ENCODE peak calls at places on chromosomes 12 and 14, in eight cellular contexts. One of them, this sample, is unnamed.

GRCh38 chr14:58747181-58747580 is 109.4 kb downstream of the DACT1 start:
- DNase-seq in ovary: no peak
- DNase-seq in IMR-90: peak
- DNase-seq in PC-9: peak
- DNase-seq in CD8-positive, alpha-beta T cell: no peak
- DNase-seq in AG04449: peak
- DNase-seq in CD4-positive, alpha-beta T cell: no peak
- DNase-seq in stomach: no peak
- DNase-seq in this sample: no peak

GRCh38 chr14:44960146-44960545 is 1.6 kb downstream of the KLHL28 start:
- DNase-seq in CD8-positive, alpha-beta T cell: no peak
- DNase-seq in CD4-positive, alpha-beta T cell: no peak
- DNase-seq in ovary: no peak
- DNase-seq in PC-9: no peak
- DNase-seq in IMR-90: no peak
- DNase-seq in AG04449: no peak
- DNase-seq in stomach: no peak
- DNase-seq in this sample: no peak

GRCh38 chr14:54597795-54598443 is 31.0 kb downstream of the SAMD4A start:
- DNase-seq in CD8-positive, alpha-beta T cell: no peak
- DNase-seq in stomach: no peak
- DNase-seq in ovary: no peak
- DNase-seq in IMR-90: peak
- DNase-seq in CD4-positive, alpha-beta T cell: no peak
- DNase-seq in AG04449: no peak
- DNase-seq in PC-9: no peak
- DNase-seq in this sample: no peak

GRCh38 chr12:46160081-46160980 is 108.5 kb downstream of the SLC38A1 start:
- DNase-seq in CD8-positive, alpha-beta T cell: no peak
- DNase-seq in ovary: no peak
- DNase-seq in PC-9: no peak
- DNase-seq in stomach: no peak
- DNase-seq in IMR-90: peak
- DNase-seq in AG04449: peak
- DNase-seq in CD4-positive, alpha-beta T cell: no peak
- DNase-seq in this sample: no peak

GRCh38 chr14:68974759-68975347 is 4.2 kb downstream of the ACTN1 start:
- DNase-seq in CD8-positive, alpha-beta T cell: no peak
- DNase-seq in CD4-positive, alpha-beta T cell: no peak
- DNase-seq in stomach: no peak
- DNase-seq in AG04449: no peak
- DNase-seq in PC-9: no peak
- DNase-seq in IMR-90: no peak
- DNase-seq in ovary: no peak
- DNase-seq in this sample: no peak

GRCh38 chr14:50871223-50871622 is 630 bp upstream of the ABHD12B start:
- DNase-seq in PC-9: no peak
- DNase-seq in CD8-positive, alpha-beta T cell: no peak
- DNase-seq in IMR-90: no peak
- DNase-seq in CD4-positive, alpha-beta T cell: no peak
- DNase-seq in AG04449: no peak
- DNase-seq in stomach: no peak
- DNase-seq in ovary: no peak
- DNase-seq in this sample: no peak

GRCh38 chr12:21776242-21776641 is 1.7 kb upstream of the KCNJ8 start:
- DNase-seq in PC-9: no peak
- DNase-seq in AG04449: no peak
- DNase-seq in CD8-positive, alpha-beta T cell: no peak
- DNase-seq in IMR-90: no peak
- DNase-seq in CD4-positive, alpha-beta T cell: no peak
- DNase-seq in stomach: no peak
- DNase-seq in ovary: no peak
- DNase-seq in this sample: no peak

GRCh38 chr12:56151672-56152131 is 685 bp upstream of the MYL6B start:
- DNase-seq in ovary: peak
- DNase-seq in stomach: peak
- DNase-seq in IMR-90: no peak
- DNase-seq in CD8-positive, alpha-beta T cell: peak
- DNase-seq in AG04449: no peak
- DNase-seq in CD4-positive, alpha-beta T cell: peak
- DNase-seq in PC-9: peak
- DNase-seq in this sample: peak

GRCh38 chr12:32698285-32698684 is 19.2 kb downstream of the DNM1L start:
- DNase-seq in AG04449: no peak
- DNase-seq in stomach: no peak
- DNase-seq in PC-9: no peak
- DNase-seq in IMR-90: no peak
- DNase-seq in CD8-positive, alpha-beta T cell: no peak
- DNase-seq in ovary: no peak
- DNase-seq in CD4-positive, alpha-beta T cell: no peak
- DNase-seq in this sample: no peak

GRCh38 chr14:66745078-66745477 is 237.1 kb downstream of the GPHN start:
- DNase-seq in ovary: no peak
- DNase-seq in stomach: no peak
- DNase-seq in CD4-positive, alpha-beta T cell: no peak
- DNase-seq in AG04449: no peak
- DNase-seq in IMR-90: no peak
- DNase-seq in PC-9: no peak
- DNase-seq in CD8-positive, alpha-beta T cell: no peak
- DNase-seq in this sample: no peak

GRCh38 chr14:51928568-51928967 is 60.8 kb upstream of the RTRAF start:
- DNase-seq in IMR-90: no peak
- DNase-seq in ovary: no peak
- DNase-seq in AG04449: no peak
- DNase-seq in stomach: no peak
- DNase-seq in PC-9: no peak
- DNase-seq in CD8-positive, alpha-beta T cell: no peak
- DNase-seq in CD4-positive, alpha-beta T cell: no peak
- DNase-seq in this sample: no peak

GRCh38 chr14:51924600-51924999 is 64.2 kb downstream of the GNG2 start:
- DNase-seq in ovary: no peak
- DNase-seq in IMR-90: no peak
- DNase-seq in CD4-positive, alpha-beta T cell: no peak
- DNase-seq in AG04449: no peak
- DNase-seq in PC-9: no peak
- DNase-seq in stomach: no peak
- DNase-seq in CD8-positive, alpha-beta T cell: no peak
- DNase-seq in this sample: no peak

GRCh38 chr14:51929156-51929555 is 60.2 kb upstream of the RTRAF start:
- DNase-seq in CD4-positive, alpha-beta T cell: no peak
- DNase-seq in PC-9: no peak
- DNase-seq in stomach: no peak
- DNase-seq in AG04449: peak
- DNase-seq in ovary: no peak
- DNase-seq in CD8-positive, alpha-beta T cell: no peak
- DNase-seq in IMR-90: peak
- DNase-seq in this sample: no peak

GRCh38 chr14:51925980-51926379 is 63.4 kb upstream of the RTRAF start:
- DNase-seq in stomach: no peak
- DNase-seq in CD4-positive, alpha-beta T cell: no peak
- DNase-seq in ovary: no peak
- DNase-seq in AG04449: no peak
- DNase-seq in CD8-positive, alpha-beta T cell: no peak
- DNase-seq in PC-9: no peak
- DNase-seq in IMR-90: no peak
- DNase-seq in this sample: no peak

DNA sequence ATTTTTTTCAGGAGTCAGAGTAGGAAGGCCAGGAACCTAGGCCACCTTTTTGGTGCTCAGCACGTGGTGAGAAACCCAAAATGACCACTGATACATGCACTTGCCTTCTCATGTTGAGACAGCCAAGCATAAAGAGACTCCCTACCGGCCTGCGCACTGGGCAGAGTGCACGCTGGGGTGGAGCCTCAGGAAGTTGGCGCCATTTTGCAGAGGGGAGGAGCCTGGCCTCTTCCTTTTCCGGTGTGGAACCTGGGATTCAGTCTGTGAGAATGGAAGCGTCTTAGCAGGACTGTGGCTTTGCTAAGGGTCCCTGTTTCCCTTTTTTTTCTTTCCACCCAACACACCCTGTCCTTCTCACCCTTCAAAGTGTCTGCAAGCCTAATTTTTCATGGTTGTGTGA is 62.9 kb upstream of the RTRAF start:
- DNase-seq in ovary: no peak
- DNase-seq in CD8-positive, alpha-beta T cell: no peak
- DNase-seq in IMR-90: no peak
- DNase-seq in AG04449: no peak
- DNase-seq in PC-9: no peak
- DNase-seq in stomach: no peak
- DNase-seq in CD4-positive, alpha-beta T cell: no peak
- DNase-seq in this sample: no peak
- TF ChIP-seq CTCF in ovary: no peak
- TF ChIP-seq CTCF in CD8-positive, alpha-beta T cell: no peak
- TF ChIP-seq CTCF in IMR-90: no peak
- TF ChIP-seq CTCF in AG04449: no peak
- TF ChIP-seq CTCF in PC-9: no peak
- TF ChIP-seq CTCF in stomach: no peak
- TF ChIP-seq CTCF in CD4-positive, alpha-beta T cell: no peak
- TF ChIP-seq CTCF in this sample: no peak

DNA sequence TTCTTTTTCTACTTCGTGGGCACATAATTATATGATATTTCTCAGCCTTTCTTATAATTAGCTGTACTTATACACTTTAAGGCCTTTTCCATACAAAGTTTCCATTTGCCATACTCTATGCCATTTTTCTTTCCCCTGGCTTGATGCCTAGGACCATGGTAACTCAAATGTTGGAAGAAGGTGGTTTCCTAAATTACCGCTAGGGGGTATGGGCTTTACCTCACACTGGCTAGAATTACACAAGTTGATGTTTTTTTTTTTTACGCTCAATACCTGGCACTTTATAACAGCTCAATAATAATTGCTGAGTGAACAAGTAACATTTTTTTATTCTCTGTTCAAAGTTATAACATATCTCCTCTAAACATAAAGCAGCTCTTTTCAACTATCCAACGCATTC is 306.8 kb upstream of the LRFN5 start:
- DNase-seq in IMR-90: no peak
- DNase-seq in stomach: no peak
- DNase-seq in ovary: no peak
- DNase-seq in CD8-positive, alpha-beta T cell: no peak
- DNase-seq in AG04449: no peak
- DNase-seq in PC-9: no peak
- DNase-seq in CD4-positive, alpha-beta T cell: no peak
- DNase-seq in this sample: no peak
- TF ChIP-seq CTCF in IMR-90: no peak
- TF ChIP-seq CTCF in stomach: no peak
- TF ChIP-seq CTCF in ovary: no peak
- TF ChIP-seq CTCF in CD8-positive, alpha-beta T cell: no peak
- TF ChIP-seq CTCF in AG04449: no peak
- TF ChIP-seq CTCF in PC-9: no peak
- TF ChIP-seq CTCF in CD4-positive, alpha-beta T cell: no peak
- TF ChIP-seq CTCF in this sample: no peak

GRCh38 chr12:111454716-111455447 is 49.2 kb downstream of the SH2B3 start:
- DNase-seq in ovary: no peak
- DNase-seq in PC-9: no peak
- DNase-seq in IMR-90: no peak
- DNase-seq in CD4-positive, alpha-beta T cell: no peak
- DNase-seq in AG04449: no peak
- DNase-seq in stomach: no peak
- DNase-seq in CD8-positive, alpha-beta T cell: no peak
- DNase-seq in this sample: no peak
- TF ChIP-seq CTCF in ovary: no peak
- TF ChIP-seq CTCF in PC-9: no peak
- TF ChIP-seq CTCF in IMR-90: no peak
- TF ChIP-seq CTCF in CD4-positive, alpha-beta T cell: no peak
- TF ChIP-seq CTCF in AG04449: no peak
- TF ChIP-seq CTCF in stomach: no peak
- TF ChIP-seq CTCF in CD8-positive, alpha-beta T cell: no peak
- TF ChIP-seq CTCF in this sample: no peak

DNA sequence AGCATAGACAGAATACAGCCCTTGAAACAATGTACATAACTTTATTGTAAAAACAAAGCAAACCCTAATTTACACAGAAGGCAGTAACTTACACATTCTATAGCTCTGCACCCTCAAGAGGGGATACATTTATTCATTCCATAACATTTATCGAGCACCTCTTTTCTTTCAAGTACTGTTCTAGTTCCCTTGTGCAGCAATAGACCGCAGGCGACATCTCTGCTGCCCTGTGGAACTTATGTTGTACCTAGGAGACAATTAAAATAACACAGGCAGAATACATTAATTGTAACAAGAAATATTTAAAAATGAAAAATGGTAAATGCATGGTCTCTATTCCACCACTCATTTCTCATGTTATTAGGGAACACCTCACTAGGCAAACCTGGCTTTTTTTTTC is 1.4 kb upstream of the ARHGDIB start:
- DNase-seq in PC-9: no peak
- DNase-seq in ovary: no peak
- DNase-seq in stomach: no peak
- DNase-seq in CD4-positive, alpha-beta T cell: no peak
- DNase-seq in IMR-90: no peak
- DNase-seq in AG04449: no peak
- DNase-seq in CD8-positive, alpha-beta T cell: no peak
- DNase-seq in this sample: no peak
- TF ChIP-seq CTCF in PC-9: no peak
- TF ChIP-seq CTCF in ovary: no peak
- TF ChIP-seq CTCF in stomach: no peak
- TF ChIP-seq CTCF in CD4-positive, alpha-beta T cell: no peak
- TF ChIP-seq CTCF in IMR-90: no peak
- TF ChIP-seq CTCF in AG04449: no peak
- TF ChIP-seq CTCF in CD8-positive, alpha-beta T cell: no peak
- TF ChIP-seq CTCF in this sample: no peak

DNA sequence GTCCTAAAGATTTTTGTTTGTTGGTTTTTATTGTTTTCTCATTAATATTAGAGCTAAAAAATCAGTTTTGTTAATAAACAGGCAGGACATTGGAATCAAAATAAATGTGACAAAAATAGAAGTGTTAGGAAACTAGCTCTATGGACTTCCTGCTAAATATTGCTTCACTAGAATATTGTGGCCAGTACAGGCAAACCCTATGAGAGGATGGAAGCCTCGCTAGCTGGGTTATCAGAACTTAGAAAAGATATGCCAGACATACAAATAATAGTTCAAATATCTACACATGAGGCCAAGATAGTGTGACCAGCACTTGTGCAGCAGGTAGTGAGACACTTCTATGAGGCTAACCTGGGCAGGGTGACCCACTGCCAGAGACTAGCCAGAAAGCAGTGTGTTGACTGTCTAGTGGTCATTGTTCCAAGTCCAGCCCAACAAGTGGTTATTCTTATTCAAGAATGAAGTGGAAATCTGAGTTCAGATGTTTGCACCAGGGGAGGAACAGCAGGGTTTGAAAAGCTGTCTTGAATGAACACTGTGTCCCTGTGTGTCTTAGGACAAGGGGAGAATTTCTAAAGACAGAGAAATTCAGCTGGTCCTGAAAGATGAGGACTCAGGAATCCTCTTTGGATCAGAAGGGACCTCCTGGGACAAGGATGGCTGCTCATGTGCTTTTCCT is 16.4 kb downstream of the TSPAN8 start:
- DNase-seq in stomach: peak
- DNase-seq in AG04449: no peak
- DNase-seq in CD4-positive, alpha-beta T cell: no peak
- DNase-seq in ovary: no peak
- DNase-seq in PC-9: no peak
- DNase-seq in CD8-positive, alpha-beta T cell: no peak
- DNase-seq in IMR-90: no peak
- DNase-seq in this sample: no peak
- TF ChIP-seq CTCF in stomach: no peak
- TF ChIP-seq CTCF in AG04449: no peak
- TF ChIP-seq CTCF in CD4-positive, alpha-beta T cell: no peak
- TF ChIP-seq CTCF in ovary: no peak
- TF ChIP-seq CTCF in PC-9: no peak
- TF ChIP-seq CTCF in CD8-positive, alpha-beta T cell: no peak
- TF ChIP-seq CTCF in IMR-90: no peak
- TF ChIP-seq CTCF in this sample: no peak

This sample was measured in natural killer cell.